ENCODE peak calls at places on chromosomes 13 and 19, in four cellular contexts. One of them, this sample, is unnamed.

GRCh38 chr19:34962945-34963530 is 991 bp downstream of the ZNF792 start:
- DNase-seq in neuronal stem cell: no peak
- DNase-seq in left ventricle myocardium inferior: no peak
- DNase-seq in tibial nerve: no peak
- DNase-seq in this sample: no peak

GRCh38 chr13:77448689-77449088 is 86.8 kb upstream of the SCEL start:
- DNase-seq in neuronal stem cell: no peak
- DNase-seq in left ventricle myocardium inferior: no peak
- DNase-seq in tibial nerve: no peak
- DNase-seq in this sample: no peak

GRCh38 chr13:26888632-26889031 is 128.0 kb upstream of the GPR12 start:
- DNase-seq in neuronal stem cell: no peak
- DNase-seq in left ventricle myocardium inferior: no peak
- DNase-seq in tibial nerve: no peak
- DNase-seq in this sample: no peak

GRCh38 chr19:30171795-30172642 is 200.2 kb upstream of the ZNF536 start:
- DNase-seq in neuronal stem cell: no peak
- DNase-seq in left ventricle myocardium inferior: no peak
- DNase-seq in tibial nerve: no peak
- DNase-seq in this sample: no peak

GRCh38 chr19:35936738-35937268 is 629 bp downstream of the LRFN3 start:
- DNase-seq in neuronal stem cell: no peak
- DNase-seq in left ventricle myocardium inferior: no peak
- DNase-seq in tibial nerve: no peak
- DNase-seq in this sample: no peak

GRCh38 chr19:56091066-56091490 is 30.0 kb downstream of the ZNF787 start:
- DNase-seq in neuronal stem cell: no peak
- DNase-seq in left ventricle myocardium inferior: no peak
- DNase-seq in tibial nerve: no peak
- DNase-seq in this sample: peak

GRCh38 chr19:16789238-16789637 is 40.0 kb upstream of the SIN3B start:
- DNase-seq in neuronal stem cell: no peak
- DNase-seq in left ventricle myocardium inferior: no peak
- DNase-seq in tibial nerve: no peak
- DNase-seq in this sample: no peak

GRCh38 chr19:45934551-45935230 is 20.1 kb upstream of the NANOS2 start:
- DNase-seq in neuronal stem cell: no peak
- DNase-seq in left ventricle myocardium inferior: no peak
- DNase-seq in tibial nerve: no peak
- DNase-seq in this sample: no peak

GRCh38 chr19:43524922-43525835 is 1.8 kb downstream of the ETHE1 start:
- DNase-seq in neuronal stem cell: no peak
- DNase-seq in left ventricle myocardium inferior: peak
- DNase-seq in tibial nerve: peak
- DNase-seq in this sample: peak

GRCh38 chr13:49357694-49358093 is 86.2 kb downstream of the CAB39L start:
- DNase-seq in neuronal stem cell: no peak
- DNase-seq in left ventricle myocardium inferior: no peak
- DNase-seq in tibial nerve: no peak
- DNase-seq in this sample: no peak

GRCh38 chr13:71149498-71150363 is 717.3 kb downstream of the DACH1 start:
- DNase-seq in neuronal stem cell: no peak
- DNase-seq in left ventricle myocardium inferior: no peak
- DNase-seq in tibial nerve: no peak
- DNase-seq in this sample: peak

GRCh38 chr13:103287659-103288058 is 221.4 kb upstream of the SLC10A2 start:
- DNase-seq in neuronal stem cell: no peak
- DNase-seq in left ventricle myocardium inferior: no peak
- DNase-seq in tibial nerve: no peak
- DNase-seq in this sample: no peak

GRCh38 chr13:24165746-24166145 is 5.2 kb downstream of the SPATA13 start:
- DNase-seq in neuronal stem cell: no peak
- DNase-seq in left ventricle myocardium inferior: no peak
- DNase-seq in tibial nerve: no peak
- DNase-seq in this sample: no peak

GRCh38 chr19:46704379-46705076 is 12.4 kb downstream of the PRKD2 start:
- DNase-seq in neuronal stem cell: no peak
- DNase-seq in left ventricle myocardium inferior: peak
- DNase-seq in tibial nerve: peak
- DNase-seq in this sample: peak

GRCh38 chr13:76035711-76036110 is 399.6 kb downstream of the LMO7 start:
- DNase-seq in neuronal stem cell: no peak
- DNase-seq in left ventricle myocardium inferior: no peak
- DNase-seq in tibial nerve: no peak
- DNase-seq in this sample: no peak

GRCh38 chr13:102466836-102467235 is 65.0 kb upstream of the FGF14 start:
- DNase-seq in neuronal stem cell: no peak
- DNase-seq in left ventricle myocardium inferior: no peak
- DNase-seq in tibial nerve: no peak
- DNase-seq in this sample: no peak

GRCh38 chr19:30443531-30444252 is 71.5 kb downstream of the ZNF536 start:
- DNase-seq in neuronal stem cell: no peak
- DNase-seq in left ventricle myocardium inferior: no peak
- DNase-seq in tibial nerve: no peak
- DNase-seq in this sample: no peak

GRCh38 chr19:52410276-52410675 is 12.6 kb downstream of the ZNF528 start:
- DNase-seq in neuronal stem cell: no peak
- DNase-seq in left ventricle myocardium inferior: no peak
- DNase-seq in tibial nerve: no peak
- DNase-seq in this sample: no peak

GRCh38 chr13:45846681-45847080 is 4.9 kb downstream of the SIAH3 start:
- DNase-seq in neuronal stem cell: no peak
- DNase-seq in left ventricle myocardium inferior: no peak
- DNase-seq in tibial nerve: no peak
- DNase-seq in this sample: no peak

GRCh38 chr19:6270822-6271221 is 9.0 kb downstream of the MLLT1 start:
- DNase-seq in neuronal stem cell: no peak
- DNase-seq in left ventricle myocardium inferior: no peak
- DNase-seq in tibial nerve: no peak
- DNase-seq in this sample: no peak

GRCh38 chr13:113086031-113086750 is 19.4 kb upstream of the F7 start:
- DNase-seq in neuronal stem cell: no peak
- DNase-seq in left ventricle myocardium inferior: no peak
- DNase-seq in tibial nerve: no peak
- DNase-seq in this sample: no peak

GRCh38 chr13:28392428-28392827 is 102.5 kb downstream of the FLT1 start:
- DNase-seq in neuronal stem cell: no peak
- DNase-seq in left ventricle myocardium inferior: no peak
- DNase-seq in tibial nerve: no peak
- DNase-seq in this sample: no peak

GRCh38 chr13:111325146-111325890 is 4.9 kb downstream of the TEX29 start:
- DNase-seq in neuronal stem cell: no peak
- DNase-seq in left ventricle myocardium inferior: no peak
- DNase-seq in tibial nerve: no peak
- DNase-seq in this sample: no peak

GRCh38 chr19:5054551-5055456 is 85.9 kb downstream of the KDM4B start:
- DNase-seq in neuronal stem cell: no peak
- DNase-seq in left ventricle myocardium inferior: peak
- DNase-seq in tibial nerve: no peak
- DNase-seq in this sample: no peak

GRCh38 chr19:56841194-56841546 is 644 bp upstream of the PEG3 start:
- DNase-seq in neuronal stem cell: no peak
- DNase-seq in left ventricle myocardium inferior: no peak
- DNase-seq in tibial nerve: no peak
- DNase-seq in this sample: no peak

GRCh38 chr19:2780284-2780683 is 2.8 kb downstream of the SGTA start:
- DNase-seq in neuronal stem cell: no peak
- DNase-seq in left ventricle myocardium inferior: no peak
- DNase-seq in tibial nerve: no peak
- DNase-seq in this sample: no peak
- H3K4me3 ChIP-seq in neuronal stem cell: no peak
- H3K4me3 ChIP-seq in left ventricle myocardium inferior: peak
- H3K4me3 ChIP-seq in tibial nerve: no peak
- H3K4me3 ChIP-seq in this sample: no peak

DNA sequence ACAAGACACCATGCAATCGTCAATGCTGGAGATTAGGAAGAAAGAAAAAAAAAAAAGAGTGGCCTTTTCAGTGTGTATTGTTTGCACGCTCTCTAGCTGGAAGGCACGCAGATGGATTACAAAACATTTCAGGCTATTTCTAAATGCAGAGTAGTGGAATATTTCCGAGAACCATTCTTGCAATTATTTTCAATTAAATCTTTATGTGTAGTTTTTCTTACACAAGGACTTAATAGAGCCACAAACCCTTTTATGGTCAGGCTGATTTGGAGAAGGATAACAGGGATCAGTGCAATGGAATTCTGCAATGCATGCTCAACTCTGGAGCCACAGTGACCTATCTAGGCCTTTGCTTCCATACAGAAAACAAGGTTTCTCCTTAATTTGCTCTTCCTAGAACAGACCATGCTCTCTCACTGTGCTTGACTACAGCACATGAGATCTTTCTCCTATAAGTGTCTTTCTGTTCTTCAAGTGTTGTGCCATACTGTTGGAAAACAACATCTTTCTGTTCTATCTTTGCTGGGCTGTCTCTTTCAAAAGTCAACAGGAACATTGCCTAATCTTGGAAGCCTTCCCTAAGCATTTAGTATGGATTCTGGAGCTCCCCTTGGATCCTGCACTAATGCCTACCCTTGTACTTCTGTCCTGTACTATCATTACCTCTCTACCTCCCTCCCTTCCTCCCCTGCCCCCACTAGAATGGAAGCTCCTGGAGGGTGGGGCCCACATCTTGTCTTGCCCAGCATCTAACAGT is 26.9 kb downstream of the STARD13 start:
- DNase-seq in neuronal stem cell: no peak
- DNase-seq in left ventricle myocardium inferior: no peak
- DNase-seq in tibial nerve: no peak
- DNase-seq in this sample: no peak
- H3K27ac ChIP-seq in neuronal stem cell: no peak
- H3K27ac ChIP-seq in left ventricle myocardium inferior: peak
- H3K27ac ChIP-seq in tibial nerve: peak
- H3K27ac ChIP-seq in this sample: no peak

GRCh38 chr13:80217614-80218456 is 123.1 kb downstream of the SPRY2 start:
- DNase-seq in neuronal stem cell: peak
- DNase-seq in left ventricle myocardium inferior: no peak
- DNase-seq in tibial nerve: no peak
- DNase-seq in this sample: no peak
- H3K4me3 ChIP-seq in neuronal stem cell: no peak
- H3K4me3 ChIP-seq in left ventricle myocardium inferior: no peak
- H3K4me3 ChIP-seq in tibial nerve: no peak
- H3K4me3 ChIP-seq in this sample: no peak

DNA sequence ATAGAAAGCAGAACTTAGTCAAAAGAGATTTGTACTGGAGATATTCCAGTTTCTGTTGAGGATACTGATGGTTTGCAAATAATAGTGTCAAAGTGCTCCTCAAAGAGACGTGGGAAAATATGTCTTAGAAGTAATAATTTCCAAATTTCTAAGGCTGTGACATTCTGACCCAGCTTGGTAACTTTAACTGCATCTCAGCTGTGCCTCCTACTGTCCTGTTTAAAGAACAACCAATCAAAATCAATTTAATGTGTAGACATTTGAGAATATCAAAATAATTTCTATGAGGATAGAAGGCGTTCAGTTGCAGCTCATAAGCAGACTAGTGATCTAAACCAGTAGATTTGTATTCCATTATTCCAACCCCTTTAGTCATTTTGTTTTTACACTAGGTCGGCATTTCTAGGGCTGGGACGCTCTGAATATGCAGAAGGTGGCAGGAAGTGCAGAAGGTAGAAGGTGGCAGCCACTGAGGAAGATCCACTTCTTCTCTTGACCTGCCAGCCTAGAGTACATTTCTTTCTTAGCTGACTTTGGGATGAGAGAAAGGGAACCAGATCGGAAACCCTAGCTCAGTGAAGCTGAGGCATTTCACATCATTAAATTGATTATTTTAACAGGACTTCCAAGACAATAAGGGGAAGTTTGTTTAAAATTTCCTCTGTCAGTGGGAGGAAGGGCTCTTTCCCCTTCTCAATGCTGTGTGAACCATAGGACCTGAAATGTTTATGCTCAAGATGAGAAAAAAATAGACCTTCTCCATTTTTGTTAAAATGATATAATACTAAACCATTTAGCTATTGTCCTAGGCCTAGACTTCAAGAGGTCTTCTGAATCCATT is 67.5 kb downstream of the COL4A1 start:
- DNase-seq in neuronal stem cell: no peak
- DNase-seq in left ventricle myocardium inferior: no peak
- DNase-seq in tibial nerve: no peak
- DNase-seq in this sample: no peak
- H3K27ac ChIP-seq in neuronal stem cell: no peak
- H3K27ac ChIP-seq in left ventricle myocardium inferior: peak
- H3K27ac ChIP-seq in tibial nerve: no peak
- H3K27ac ChIP-seq in this sample: no peak

This sample was measured in prostate gland.